ENCODE peak calls at places on chromosomes 12 and 14, in five cellular contexts. Q is lung, N is fibroblast of lung, U is heart right ventricle, E is mucosa of descending colon. R is an unnamed sample. For H3K36me3, the result is how much of the 10 kb centered on the place peaks cover.

GRCh38 chr12:51395283-51396230 is 4.4 kb upstream of the GALNT6 start:
- DNase-seq in U (no peak), N (no peak), Q (no peak), E (no peak), R (no peak)

GRCh38 chr12:13229504-13229903 is 33.0 kb downstream of the EMP1 start:
- DNase-seq in N (no peak), U (no peak), E (no peak), Q (no peak), R (no peak)

GRCh38 chr12:52975820-52976573 is 27.1 kb downstream of the KRT18 start:
- DNase-seq in U (no peak), E (peak), N (no peak), Q (no peak), R (peak)

GRCh38 chr12:44317651-44318126 is 481.8 kb downstream of the TMEM117 start:
- DNase-seq in E (no peak), U (no peak), N (peak), Q (no peak), R (no peak)

GRCh38 chr12:38904932-38905479 is 385 bp downstream of the CPNE8 start:
- DNase-seq in U (peak), Q (peak), N (peak), E (peak), R (peak)

GRCh38 chr12:26226629-26227375 is 31.4 kb downstream of the SSPN start:
- DNase-seq in Q (no peak), N (peak), E (peak), U (peak), R (no peak)

GRCh38 chr12:123115409-123116111 is 35.3 kb downstream of the PITPNM2 start:
- DNase-seq in N (peak), Q (no peak), U (peak), E (no peak), R (no peak)

GRCh38 chr14:70186826-70187483 is 1.8 kb downstream of the SLC8A3 start:
- DNase-seq in U (no peak), N (peak), Q (no peak), E (no peak), R (peak)

GRCh38 chr12:131852551-131853299 is 24.5 kb downstream of the MMP17 start:
- DNase-seq in E (no peak), U (no peak), N (peak), Q (no peak), R (peak)

GRCh38 chr14:61877050-61877390 is 114.8 kb downstream of the SNAPC1 start:
- DNase-seq in U (no peak), E (no peak), Q (no peak), N (no peak), R (no peak)

GRCh38 chr12:109432431-109432830 is 44.7 kb downstream of the KCTD10 start:
- DNase-seq in U (no peak), Q (no peak), N (no peak), E (no peak), R (no peak)

GRCh38 chr12:89087876-89088275 is 264.4 kb downstream of the DUSP6 start:
- DNase-seq in Q (no peak), E (no peak), N (no peak), U (no peak), R (no peak)

GRCh38 chr12:24955389-24955788 is 6.5 kb upstream of the BCAT1 start:
- DNase-seq in U (no peak), Q (no peak), E (no peak), N (no peak), R (no peak)

GRCh38 chr12:66269757-66270383 is 32.4 kb upstream of the HELB start:
- DNase-seq in N (peak), E (no peak), Q (no peak), U (no peak), R (peak)

GRCh38 chr12:25376985-25377384 is 126.3 kb upstream of the KRAS start:
- DNase-seq in U (no peak), N (no peak), Q (no peak), E (no peak), R (no peak)

DNA sequence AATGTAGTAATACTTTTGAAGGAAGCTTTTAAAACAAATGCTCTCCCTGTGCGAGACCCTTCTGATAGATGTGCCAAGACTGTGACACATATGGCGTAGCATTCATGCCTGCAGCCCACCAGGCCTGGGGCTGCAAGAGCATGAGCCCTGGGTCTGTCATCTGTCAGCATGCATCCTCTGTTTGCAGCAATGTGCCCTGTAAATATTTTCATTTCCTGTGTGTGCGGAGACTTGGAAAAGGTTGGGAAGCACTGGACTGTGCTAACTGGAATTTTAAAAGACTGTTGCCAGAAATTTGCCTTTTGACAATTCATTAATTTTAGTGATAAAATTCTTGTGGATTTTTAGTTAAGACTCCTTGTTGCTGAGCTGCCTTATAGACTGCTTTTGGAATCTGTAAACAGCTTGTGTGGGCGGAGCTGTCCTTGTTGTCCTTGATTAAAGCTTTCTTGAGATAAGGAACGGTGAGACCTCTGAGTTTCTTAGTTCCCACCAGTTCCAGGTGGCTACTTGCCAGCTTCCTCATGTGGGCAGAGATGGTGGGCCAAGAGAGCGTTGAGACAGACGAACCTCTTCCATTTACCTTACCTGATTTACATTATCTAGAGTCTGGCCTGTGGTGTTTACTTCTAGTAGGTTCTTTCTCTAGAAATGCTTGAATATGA is 23.4 kb downstream of the MARK3 start:
- DNase-seq in E (no peak), N (peak), U (no peak), Q (peak), R (no peak)
- H3K36me3 ChIP-seq in E (under half), N (under half), U (half or more), Q (under half), R (under half)

GRCh38 chr12:84554199-84554723 is 358.3 kb downstream of the SLC6A15 start:
- DNase-seq in U (no peak), E (no peak), Q (no peak), N (no peak), R (no peak)
- H3K4me3 ChIP-seq in U (no peak), E (no peak), Q (no peak), N (no peak), R (no peak)

GRCh38 chr12:61911113-61911512 is 349.1 kb upstream of the USP15 start:
- DNase-seq in N (no peak), E (no peak), U (no peak), Q (no peak), R (no peak)

GRCh38 chr12:61920230-61920629 is 340.0 kb upstream of the USP15 start:
- DNase-seq in Q (no peak), N (no peak), U (no peak), E (no peak), R (no peak)

GRCh38 chr12:61915420-61915819 is 344.8 kb upstream of the USP15 start:
- DNase-seq in E (no peak), N (no peak), U (no peak), Q (no peak), R (no peak)

DNA sequence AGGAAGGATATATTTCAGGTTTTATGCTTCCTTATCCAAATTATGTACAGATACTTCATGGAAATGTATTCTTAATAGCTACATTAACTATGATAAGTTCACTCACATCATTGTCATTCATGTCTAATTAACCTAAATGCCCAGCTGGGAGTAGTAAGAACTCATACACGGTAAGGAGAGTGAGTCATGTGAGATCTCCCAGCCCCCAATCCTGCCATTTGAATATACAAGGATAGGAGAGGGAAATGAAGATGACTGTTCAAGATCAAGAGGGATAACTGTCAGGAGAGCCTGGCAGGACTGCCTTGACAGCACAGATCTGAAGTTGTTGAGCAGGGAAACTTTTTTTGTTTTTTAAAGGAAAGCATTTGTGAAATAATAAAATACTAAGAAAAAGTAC is 343.3 kb upstream of the USP15 start:
- DNase-seq in N (no peak), U (no peak), Q (no peak), E (no peak), R (no peak)
- H3K36me3 ChIP-seq in N (under half), U (under half), Q (under half), E (under half), R (under half)

GRCh38 chr14:101707285-101707842 is 54.1 kb upstream of the PPP2R5C start:
- DNase-seq in Q (peak), E (peak), N (peak), U (peak), R (no peak)
- H3K4me3 ChIP-seq in Q (no peak), E (no peak), N (no peak), U (no peak), R (no peak)

DNA sequence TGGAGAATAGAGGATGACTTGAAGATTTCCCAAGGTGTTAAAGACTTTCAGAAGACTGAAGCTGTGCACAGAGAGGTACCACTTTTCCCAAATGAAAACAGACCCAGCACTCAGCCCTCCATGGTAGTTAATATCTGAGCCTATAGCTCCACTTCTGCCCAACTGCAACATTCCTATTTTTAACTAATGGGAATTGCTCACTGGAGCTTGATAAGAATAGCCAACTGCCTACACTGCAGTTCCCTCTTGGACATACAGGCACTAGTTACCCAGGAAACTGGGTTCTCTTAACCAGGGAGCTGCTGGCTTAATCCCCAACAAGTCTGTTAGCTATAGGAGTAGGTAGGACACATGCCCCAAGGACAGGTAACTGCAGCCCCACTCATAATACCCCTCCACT is 76.9 kb upstream of the ACTN1 start:
- DNase-seq in Q (no peak), U (no peak), N (peak), E (no peak), R (no peak)
- H3K36me3 ChIP-seq in Q (under half), U (half or more), N (under half), E (under half), R (under half)

GRCh38 chr12:111867531-111867930 is 25.5 kb downstream of the MAPKAPK5 start:
- DNase-seq in N (no peak), E (no peak), Q (no peak), U (no peak), R (no peak)

GRCh38 chr12:111870216-111870615 is 28.2 kb downstream of the MAPKAPK5 start:
- DNase-seq in Q (no peak), N (no peak), U (no peak), E (no peak), R (no peak)

GRCh38 chr12:111873113-111873512 is 31.1 kb downstream of the MAPKAPK5 start:
- DNase-seq in U (no peak), N (no peak), E (no peak), Q (no peak), R (no peak)

GRCh38 chr12:111864935-111865334 is 22.9 kb downstream of the MAPKAPK5 start:
- DNase-seq in E (no peak), N (no peak), U (no peak), Q (no peak), R (no peak)

GRCh38 chr12:111868676-111869588 is 26.9 kb downstream of the MAPKAPK5 start:
- DNase-seq in Q (no peak), E (no peak), U (no peak), N (no peak), R (no peak)
- H3K4me3 ChIP-seq in Q (no peak), E (no peak), U (no peak), N (no peak), R (no peak)

DNA sequence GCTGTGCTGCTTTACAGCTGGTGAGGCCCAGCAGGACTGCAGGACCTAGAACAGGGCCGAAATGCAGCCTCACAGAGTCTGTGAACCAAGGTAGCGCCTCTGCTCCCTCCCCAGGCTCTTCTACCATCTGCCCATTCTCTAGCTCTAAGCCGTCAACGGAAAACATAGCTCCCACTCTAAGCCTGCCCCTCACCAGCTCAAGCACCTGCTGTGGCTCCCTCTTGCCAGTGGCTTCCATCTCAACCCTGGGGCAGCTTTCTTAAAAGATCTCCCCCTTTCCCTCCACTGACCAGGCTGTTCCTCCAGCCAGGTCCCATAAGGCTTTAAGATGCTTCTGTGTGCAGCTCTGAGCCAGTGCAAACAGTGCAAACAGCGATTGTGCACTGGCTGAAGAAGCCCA is 61.3 kb downstream of the RFLNA start:
- DNase-seq in N (no peak), E (no peak), Q (no peak), U (no peak), R (no peak)
- H3K36me3 ChIP-seq in N (under half), E (under half), Q (half or more), U (half or more), R (half or more)

GRCh38 chr14:101965796-101966718 is 1.7 kb downstream of the DYNC1H1 start:
- DNase-seq in N (peak), E (no peak), Q (no peak), U (no peak), R (no peak)
- H3K4me3 ChIP-seq in N (peak), E (no peak), Q (peak), U (peak), R (peak)

DNA sequence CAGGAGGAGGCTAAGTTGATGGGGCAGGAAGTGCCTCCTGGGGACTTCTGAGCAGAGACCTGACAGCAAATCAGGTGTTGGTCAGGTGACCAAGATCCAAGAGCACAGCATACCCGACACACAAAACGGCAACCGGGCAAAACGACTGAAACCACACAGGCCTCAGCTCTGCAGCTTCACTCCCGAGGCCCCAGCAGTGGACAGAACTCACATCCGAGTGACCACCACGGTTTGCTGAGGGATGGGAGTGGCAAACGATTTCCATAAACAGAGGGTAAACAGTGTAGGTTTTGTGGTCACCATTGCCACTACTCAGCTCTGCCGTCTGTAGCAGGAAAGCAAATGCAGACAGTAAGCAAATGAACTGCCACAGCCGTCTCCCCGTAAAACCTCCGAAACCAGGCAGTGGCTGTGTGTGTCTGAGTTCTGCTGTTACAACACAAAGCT is 14.4 kb downstream of the CHFR start:
- DNase-seq in U (no peak), E (no peak), Q (no peak), N (no peak), R (no peak)
- H3K36me3 ChIP-seq in U (half or more), E (under half), Q (half or more), N (under half), R (under half)

DNA sequence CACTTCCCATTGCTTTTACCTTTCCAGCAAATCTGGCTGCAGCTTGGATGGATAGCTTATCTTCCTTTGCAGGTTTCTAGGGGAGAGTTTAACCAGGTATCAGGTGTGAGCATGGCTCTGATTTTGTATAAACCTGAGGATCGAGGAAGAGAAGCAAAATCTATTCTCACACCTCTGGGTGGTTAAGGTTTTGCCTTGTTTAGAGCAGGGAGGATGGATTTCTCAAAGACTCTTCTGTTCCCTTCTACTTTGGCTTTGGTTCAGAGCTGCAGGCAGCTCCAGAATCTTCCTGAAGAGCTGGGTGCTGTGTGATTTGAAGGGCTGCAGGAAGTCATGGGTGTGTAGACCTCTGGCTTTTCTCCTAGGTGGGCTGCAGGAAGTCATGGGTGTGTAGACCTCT is 1.7 kb downstream of the JDP2 start:
- DNase-seq in E (no peak), U (no peak), Q (no peak), N (no peak), R (no peak)
- H3K4me3 ChIP-seq in E (no peak), U (peak), Q (no peak), N (peak), R (peak)

R was measured in SJSA1.